ENCODE peak calls at places on chromosomes 1 and 21, in ten cellular contexts. C is hepatocyte, E is osteoblast, K is K562, J is endothelial cell of umbilical vein, P is A549, Z is IMR-90, L is H9, S is H1, D is PC-9. N is an unnamed sample. For H3K4me1, the result is how much of the 10 kb centered on the place peaks cover.

GRCh38 chr1:20540281-20540680 is 12.1 kb upstream of the FAM43B start:
- DNase-seq in C (no peak), E (no peak), K (no peak), J (no peak), P (no peak), Z (peak), L (no peak), S (no peak), D (no peak), N (peak)

GRCh38 chr1:234750922-234751595 is 141.1 kb upstream of the IRF2BP2 start:
- DNase-seq in C (peak), E (no peak), K (peak), J (peak), P (no peak), Z (no peak), L (no peak), S (no peak), D (no peak), N (no peak)

GRCh38 chr21:14741237-14741636 is 195.1 kb upstream of the SAMSN1 start:
- DNase-seq in C (peak), E (no peak), K (no peak), J (no peak), P (no peak), Z (no peak), L (no peak), S (no peak), D (peak), N (no peak)

GRCh38 chr21:40299441-40299840 is 432.2 kb downstream of the PCP4 start:
- DNase-seq in C (no peak), E (no peak), K (no peak), J (no peak), P (no peak), Z (no peak), L (no peak), S (no peak), D (no peak), N (no peak)

GRCh38 chr1:19325958-19326747 is 14.0 kb downstream of the SLC66A1 start:
- DNase-seq in C (no peak), E (peak), K (peak), J (no peak), P (no peak), Z (no peak), L (no peak), S (no peak), D (no peak), N (no peak)

GRCh38 chr1:91397605-91398004 is 7.0 kb downstream of the HFM1 start:
- DNase-seq in C (peak), E (no peak), K (no peak), J (no peak), P (no peak), Z (no peak), L (no peak), S (no peak), D (no peak), N (no peak)

GRCh38 chr1:14968251-14968812 is 185.2 kb upstream of the TMEM51 start:
- DNase-seq in C (peak), E (peak), K (no peak), J (peak), P (no peak), Z (peak), L (no peak), S (no peak), D (peak), N (peak)

GRCh38 chr1:21763236-21763635 is 19.7 kb downstream of the USP48 start:
- DNase-seq in C (no peak), E (no peak), K (no peak), J (no peak), P (no peak), Z (no peak), L (no peak), S (no peak), D (no peak), N (no peak)

GRCh38 chr1:172397221-172397620 is 23.3 kb upstream of the C1orf105 start:
- DNase-seq in C (no peak), E (no peak), K (no peak), J (peak), P (no peak), Z (peak), L (no peak), S (no peak), D (no peak), N (peak)

GRCh38 chr21:44911384-44912157 is 9.1 kb downstream of the ITGB2 start:
- DNase-seq in C (no peak), E (no peak), K (peak), J (peak), P (peak), Z (no peak), L (no peak), S (no peak), D (peak), N (no peak)

DNA sequence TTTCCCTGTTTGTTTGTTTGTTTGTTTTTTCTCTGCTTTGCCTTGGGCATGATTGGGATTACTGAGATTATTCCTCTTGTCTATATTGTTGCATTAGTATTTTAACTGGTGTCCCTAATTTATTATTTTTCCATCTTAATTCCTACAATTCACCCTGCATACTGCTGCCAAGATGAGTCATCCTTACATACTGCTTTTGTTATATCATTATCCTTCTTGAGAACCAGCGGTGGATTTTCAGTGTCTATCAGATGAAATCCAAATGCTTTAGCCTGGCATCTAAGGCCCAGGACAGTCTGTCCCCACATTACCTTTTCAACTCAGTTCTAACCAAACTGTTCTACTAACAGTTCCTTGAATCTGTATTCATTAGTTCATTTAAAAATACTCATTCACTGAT is 101.7 kb downstream of the OLFML2B start:
- DNase-seq in C (no peak), E (no peak), K (no peak), J (peak), P (no peak), Z (peak), L (no peak), S (no peak), D (no peak), N (peak)
- H3K4me2 ChIP-seq in C (no peak), E (no peak), K (no peak), J (no peak), P (no peak), Z (no peak), L (no peak), S (no peak), D (no peak), N (peak)

GRCh38 chr1:86975993-86976392 is 61.6 kb downstream of the HS2ST1 start:
- DNase-seq in C (no peak), E (no peak), K (no peak), J (no peak), P (no peak), Z (no peak), L (no peak), S (no peak), D (no peak), N (no peak)
- H3K4me1 ChIP-seq in C (under half), E (under half), K (under half), J (under half), P (under half), Z (under half), L (under half), S (under half), D (under half), N (under half)

DNA sequence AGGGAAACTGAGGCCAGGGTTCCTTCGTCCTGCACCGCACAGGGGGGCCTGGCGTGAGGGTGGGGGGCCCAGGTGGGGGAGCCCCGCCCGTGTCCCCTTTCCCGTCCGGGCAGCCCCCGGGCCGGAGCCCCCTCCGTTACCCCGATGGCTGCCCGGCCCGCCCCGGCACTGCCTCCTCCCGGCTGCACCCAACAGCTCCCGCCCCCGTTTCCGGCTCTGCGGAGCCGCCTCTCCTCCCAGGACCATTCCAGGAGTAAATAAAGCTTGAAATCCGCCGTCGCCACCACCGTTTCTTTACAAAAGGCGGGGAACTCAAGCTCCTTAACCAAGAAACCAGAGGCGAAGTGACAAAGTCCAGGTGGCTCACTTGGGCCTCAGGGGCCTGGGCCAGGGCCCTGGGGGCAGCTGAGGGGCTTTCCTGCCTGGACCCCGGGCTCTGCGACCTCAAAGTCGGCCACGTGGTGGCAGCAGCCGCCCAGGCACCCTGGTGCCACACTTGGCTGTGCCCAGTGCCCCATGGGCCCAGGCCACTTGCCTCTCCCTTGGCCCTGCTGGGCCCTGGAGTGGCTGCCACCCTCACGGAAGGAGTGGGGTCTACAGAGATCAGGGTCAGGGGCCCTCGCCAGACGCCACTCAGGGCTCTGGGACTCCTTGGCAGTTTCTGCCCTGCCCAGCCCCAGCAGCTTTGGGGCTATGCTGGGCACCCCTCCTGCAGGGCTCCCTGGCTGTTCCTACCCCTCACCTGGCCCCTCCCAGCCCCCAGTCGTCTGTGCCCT is 514 bp upstream of the FAAP20 start:
- DNase-seq in C (peak), E (peak), K (peak), J (peak), P (peak), Z (peak), L (peak), S (peak), D (peak), N (peak)
- H3K4me2 ChIP-seq in C (peak), E (peak), K (peak), J (peak), P (peak), Z (peak), L (peak), S (peak), D (peak), N (peak)

DNA sequence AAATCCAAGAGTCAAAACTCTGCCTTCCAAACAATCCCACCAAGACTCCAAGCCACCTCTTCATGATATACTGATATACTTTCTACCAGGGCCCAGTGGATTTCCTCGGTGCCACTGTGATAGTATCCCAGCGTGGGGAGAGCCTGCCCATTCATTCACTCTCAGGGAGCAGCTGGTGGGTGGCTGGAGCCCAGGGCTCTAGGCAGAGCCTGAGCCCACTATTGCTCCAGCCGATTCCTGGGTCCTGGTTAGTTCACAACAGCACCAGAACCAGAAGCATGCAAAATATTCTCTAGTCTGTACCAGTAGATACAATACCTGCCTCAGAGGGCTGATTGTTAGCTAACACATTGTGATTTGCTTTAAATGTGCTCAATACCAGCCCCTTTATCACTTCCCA is 831 bp downstream of the CSRP1 start:
- DNase-seq in C (no peak), E (peak), K (no peak), J (peak), P (no peak), Z (no peak), L (no peak), S (no peak), D (no peak), N (no peak)
- H3K4me1 ChIP-seq in C (under half), E (half or more), K (under half), J (half or more), P (half or more), Z (under half), L (under half), S (under half), D (under half), N (half or more)

DNA sequence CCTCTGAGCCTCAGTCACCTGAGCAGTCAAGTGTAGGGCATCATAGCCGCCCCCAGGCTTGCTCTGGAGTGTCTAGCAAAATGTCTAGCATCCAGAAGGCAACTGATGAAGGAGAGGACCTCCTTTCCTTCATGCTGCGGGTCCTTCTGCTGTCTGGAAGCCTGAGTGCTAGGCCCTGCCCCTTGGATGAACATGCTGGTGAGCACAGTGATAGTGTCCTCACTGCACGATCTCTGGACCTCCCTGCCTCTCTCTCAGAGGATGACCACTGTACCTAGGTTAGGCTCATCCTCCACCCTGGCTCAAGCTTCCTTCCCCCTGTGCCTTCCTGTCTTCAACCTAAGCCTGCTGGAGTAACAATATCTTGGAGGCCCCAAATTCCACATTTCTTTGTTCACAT is 128.6 kb downstream of the TENT5C start:
- DNase-seq in C (no peak), E (no peak), K (no peak), J (no peak), P (no peak), Z (no peak), L (no peak), S (no peak), D (no peak), N (no peak)
- H3K4me2 ChIP-seq in C (peak), E (peak), K (peak), J (no peak), P (no peak), Z (no peak), L (no peak), S (no peak), D (peak), N (peak)

GRCh38 chr21:43273016-43273707 is 104.4 kb downstream of the CRYAA start:
- DNase-seq in C (no peak), E (peak), K (no peak), J (no peak), P (no peak), Z (no peak), L (no peak), S (no peak), D (no peak), N (no peak)
- H3K4me1 ChIP-seq in C (under half), E (under half), K (under half), J (under half), P (under half), Z (under half), L (under half), S (under half), D (under half), N (under half)

GRCh38 chr1:167431909-167432650 is 86.2 kb downstream of the CD247 start:
- DNase-seq in C (no peak), E (peak), K (no peak), J (no peak), P (no peak), Z (no peak), L (no peak), S (no peak), D (no peak), N (no peak)

GRCh38 chr1:167430134-167430848 is 88.0 kb downstream of the CD247 start:
- DNase-seq in C (no peak), E (peak), K (no peak), J (no peak), P (no peak), Z (no peak), L (peak), S (peak), D (no peak), N (no peak)

GRCh38 chr1:167431261-167431908 is 86.9 kb downstream of the CD247 start:
- DNase-seq in C (no peak), E (peak), K (peak), J (no peak), P (no peak), Z (no peak), L (no peak), S (no peak), D (no peak), N (no peak)

GRCh38 chr1:167429612-167430011 is 88.7 kb downstream of the CD247 start:
- DNase-seq in C (no peak), E (peak), K (no peak), J (no peak), P (no peak), Z (no peak), L (no peak), S (no peak), D (no peak), N (no peak)

DNA sequence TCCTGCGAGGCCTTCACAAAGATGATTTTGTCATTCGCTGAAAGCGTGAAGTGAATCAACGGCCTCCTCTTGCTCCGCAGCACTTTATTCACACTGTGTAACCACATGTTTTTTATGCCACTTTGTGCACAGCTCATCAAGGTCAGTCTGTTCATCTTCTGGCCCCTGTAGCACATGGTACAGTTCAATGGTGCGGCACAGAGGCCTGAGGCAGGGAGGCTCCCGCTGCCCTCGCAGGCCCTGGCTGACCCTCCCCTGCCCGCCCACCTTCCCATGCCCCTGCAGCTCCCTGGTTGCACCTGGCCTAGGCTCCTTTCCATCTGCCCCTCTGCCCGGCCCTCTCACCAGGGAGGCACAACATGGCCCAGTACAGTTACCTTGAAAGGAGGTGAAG is 87.5 kb downstream of the CD247 start:
- DNase-seq in C (no peak), E (peak), K (no peak), J (no peak), P (no peak), Z (no peak), L (no peak), S (no peak), D (no peak), N (no peak)
- H3K4me2 ChIP-seq in C (no peak), E (no peak), K (no peak), J (no peak), P (no peak), Z (no peak), L (peak), S (peak), D (no peak), N (no peak)

DNA sequence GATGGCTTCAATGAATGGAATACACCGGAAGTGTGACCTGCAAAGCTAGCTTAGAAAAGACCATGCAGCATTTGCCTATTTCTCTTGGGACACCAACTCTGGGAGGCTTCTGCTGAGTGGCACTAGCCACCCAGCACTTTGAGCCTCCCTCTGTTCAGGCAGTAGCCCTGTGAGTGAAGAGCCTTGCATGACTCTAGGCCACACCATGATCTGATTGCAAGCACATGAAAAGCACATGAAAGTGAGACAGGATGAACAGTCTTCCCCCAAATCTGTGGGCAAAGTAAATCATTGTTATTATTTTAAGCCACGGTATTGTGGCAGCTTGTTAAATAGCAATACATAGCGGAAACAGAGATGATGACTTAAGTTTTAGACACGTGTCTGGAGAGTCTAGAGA is 2.8 kb downstream of the CD48 start:
- DNase-seq in C (no peak), E (no peak), K (no peak), J (no peak), P (no peak), Z (no peak), L (no peak), S (no peak), D (no peak), N (no peak)
- H3K4me1 ChIP-seq in C (under half), E (under half), K (under half), J (under half), P (under half), Z (under half), L (under half), S (under half), D (under half), N (under half)

DNA sequence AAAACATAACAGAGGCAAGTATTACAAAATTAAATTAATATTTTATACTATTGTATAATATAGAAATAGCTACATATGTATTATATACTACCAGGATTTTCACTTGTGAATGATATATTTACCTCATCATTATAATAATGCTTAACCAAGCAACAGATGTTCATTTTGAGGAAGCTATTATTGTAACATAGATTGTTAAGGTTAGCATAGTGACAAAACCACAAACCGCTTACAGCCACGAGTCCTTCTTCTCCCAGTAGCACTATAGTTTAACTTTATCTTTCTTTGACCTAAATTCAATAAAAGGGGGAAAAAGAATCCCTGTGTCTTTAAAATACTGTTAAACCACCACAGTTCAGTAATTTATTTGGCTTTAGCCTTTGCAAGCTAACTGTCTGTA is 1039.4 kb upstream of the B3GALT2 start:
- DNase-seq in C (no peak), E (no peak), K (no peak), J (no peak), P (no peak), Z (no peak), L (no peak), S (no peak), D (no peak), N (peak)
- H3K4me2 ChIP-seq in C (no peak), E (no peak), K (no peak), J (no peak), P (no peak), Z (no peak), L (no peak), S (no peak), D (no peak), N (no peak)

N was measured in astrocyte.